ENCODE peak calls at places on chromosome 14, in five cellular contexts. J is right atrium auricular region, A is psoas muscle, D is heart left ventricle, K is left ventricle myocardium inferior. C is an unnamed sample. For H3K27me3, the result is how much of the 10 kb centered on the place peaks cover.

GRCh38 chr14:22668417-22668816 is 24.3 kb upstream of the OR6J1 start:
- DNase-seq in K (no peak), J (no peak), A (no peak), D (no peak), C (no peak)

GRCh38 chr14:32468955-32469354 is 139.9 kb downstream of the AKAP6 start:
- DNase-seq in K (no peak), A (no peak), J (no peak), D (no peak), C (no peak)

GRCh38 chr14:59275668-59276067 is 87.2 kb downstream of the DAAM1 start:
- DNase-seq in K (no peak), A (no peak), J (no peak), D (no peak), C (peak)

GRCh38 chr14:70641548-70642312 is at the start of gene TTC9:
- DNase-seq in A (peak), D (peak), J (no peak), K (peak), C (no peak)

GRCh38 chr14:102234331-102235264 is 70.4 kb downstream of the MOK start:
- DNase-seq in A (no peak), J (no peak), K (no peak), D (no peak), C (no peak)

GRCh38 chr14:67360469-67361206 is 510 bp downstream of the EIF2S1 start:
- DNase-seq in J (no peak), A (no peak), K (no peak), D (no peak), C (no peak)

GRCh38 chr14:65790185-65790815 is 377.8 kb downstream of the FUT8 start:
- DNase-seq in K (no peak), J (no peak), A (no peak), D (no peak), C (no peak)

GRCh38 chr14:75294649-75295033 is 16.0 kb downstream of the FOS start:
- DNase-seq in D (no peak), J (no peak), A (no peak), K (no peak), C (no peak)

GRCh38 chr14:95409472-95410307 is 90.0 kb upstream of the CLMN start:
- DNase-seq in D (no peak), K (no peak), A (no peak), J (no peak), C (no peak)

GRCh38 chr14:57085801-57086200 is 182.9 kb downstream of the EXOC5 start:
- DNase-seq in J (no peak), K (no peak), D (no peak), A (no peak), C (no peak)

GRCh38 chr14:77822741-77823140 is 22.8 kb downstream of the ADCK1 start:
- DNase-seq in A (no peak), J (no peak), D (no peak), K (no peak), C (no peak)

GRCh38 chr14:23125006-23125405 is 6.0 kb upstream of the CEBPE start:
- DNase-seq in J (no peak), D (no peak), K (no peak), A (no peak), C (no peak)

GRCh38 chr14:102363182-102363952 is 626 bp downstream of the TECPR2 start:
- DNase-seq in K (peak), D (peak), A (peak), J (peak), C (no peak)

GRCh38 chr14:97218713-97219355 is 421.7 kb downstream of the VRK1 start:
- DNase-seq in D (no peak), J (no peak), A (no peak), K (no peak), C (no peak)

GRCh38 chr14:77220246-77221017 is 38.8 kb downstream of the TMEM63C start:
- DNase-seq in K (no peak), D (no peak), J (no peak), A (no peak), C (no peak)

GRCh38 chr14:78403278-78403815 is 233.2 kb downstream of the NRXN3 start:
- DNase-seq in K (no peak), A (no peak), J (no peak), D (no peak), C (no peak)

GRCh38 chr14:105888151-105888550 is 361.8 kb downstream of the TMEM121 start:
- DNase-seq in D (no peak), J (no peak), K (no peak), A (no peak), C (no peak)

GRCh38 chr14:32319368-32320049 is 9.6 kb upstream of the AKAP6 start:
- DNase-seq in A (no peak), K (no peak), J (no peak), D (no peak), C (no peak)

GRCh38 chr14:31785574-31785973 is 224.4 kb downstream of the NUBPL start:
- DNase-seq in J (no peak), A (no peak), D (no peak), K (no peak), C (no peak)

GRCh38 chr14:39232554-39233415 is 930 bp upstream of the MIA2 start:
- DNase-seq in D (no peak), K (no peak), J (no peak), A (no peak), C (no peak)

GRCh38 chr14:25150934-25151790 is 101.2 kb upstream of the STXBP6 start:
- DNase-seq in D (no peak), K (no peak), J (no peak), A (no peak), C (peak)

GRCh38 chr14:89344871-89345270 is 72.2 kb downstream of the FOXN3 start:
- DNase-seq in K (no peak), D (no peak), A (no peak), J (no peak), C (no peak)

DNA sequence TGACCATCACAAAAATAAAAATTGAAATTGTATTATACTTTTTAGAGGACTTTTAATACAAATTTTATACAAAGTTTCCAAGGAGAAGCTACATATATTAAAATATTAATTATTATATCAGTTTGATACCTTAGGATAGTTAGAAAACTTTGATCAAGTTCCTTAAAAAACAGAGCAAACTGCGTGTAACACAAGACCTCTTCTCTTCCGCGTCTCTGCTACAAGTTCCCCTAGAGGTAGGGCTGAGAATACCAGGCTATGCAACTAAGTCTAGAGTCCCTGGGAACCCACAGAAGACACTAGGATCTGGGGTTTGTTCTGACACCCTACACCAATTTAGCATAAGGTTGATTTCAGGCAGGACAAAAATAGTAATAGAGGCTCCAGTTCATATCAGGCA is 319.0 kb downstream of the FOXG1 start:
- DNase-seq in D (no peak), K (no peak), J (no peak), A (no peak), C (no peak)
- TF ChIP-seq CTCF in D (no peak), K (no peak), J (peak), A (no peak), C (peak)

GRCh38 chr14:98941481-98941880 is 330.5 kb downstream of the BCL11B start:
- DNase-seq in K (no peak), D (no peak), A (no peak), J (no peak), C (no peak)

GRCh38 chr14:98945611-98946570 is 326.1 kb downstream of the BCL11B start:
- DNase-seq in D (no peak), K (no peak), J (no peak), A (no peak), C (no peak)

GRCh38 chr14:98944989-98945388 is 327.0 kb downstream of the BCL11B start:
- DNase-seq in A (no peak), K (no peak), J (no peak), D (no peak), C (no peak)

GRCh38 chr14:98940693-98941437 is 331.1 kb downstream of the BCL11B start:
- DNase-seq in J (no peak), K (no peak), D (no peak), A (no peak), C (no peak)

GRCh38 chr14:98943907-98944306 is 328.1 kb downstream of the BCL11B start:
- DNase-seq in D (no peak), K (no peak), J (no peak), A (no peak), C (no peak)
- H3K27me3 ChIP-seq in D (under half), K (half or more), J (under half), A (under half), C (under half)

DNA sequence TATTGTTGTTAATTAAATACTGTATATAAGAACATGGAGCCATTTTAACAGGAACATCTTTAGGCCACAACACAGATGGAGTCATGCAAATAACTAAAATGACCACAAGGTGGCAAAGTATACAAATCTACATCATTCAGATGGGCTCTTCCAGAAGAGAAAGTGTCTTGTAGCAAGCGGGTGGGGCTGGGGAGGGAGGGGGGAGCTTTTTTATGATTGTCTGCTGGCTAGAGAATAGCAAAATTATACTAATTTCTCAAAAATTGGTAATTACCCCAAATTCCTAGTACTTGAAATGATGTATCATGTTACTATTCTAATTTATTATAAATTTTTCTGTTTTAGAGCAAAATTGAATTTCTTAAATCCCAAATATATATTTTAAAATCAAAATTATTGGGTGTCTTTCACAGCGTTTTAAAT is 378.7 kb downstream of the PRKD1 start:
- DNase-seq in J (no peak), D (no peak), A (no peak), K (no peak), C (peak)
- TF ChIP-seq CTCF in J (peak), D (peak), A (peak), K (peak), C (peak)

GRCh38 chr14:36522347-36522971 is 2.4 kb upstream of the NKX2-1 start:
- DNase-seq in J (no peak), A (no peak), D (no peak), K (no peak), C (no peak)

GRCh38 chr14:36522972-36523685 is 3.1 kb upstream of the NKX2-1 start:
- DNase-seq in J (no peak), A (no peak), D (no peak), K (no peak), C (no peak)

GRCh38 chr14:36519431-36520321 is at the start of gene NKX2-1:
- DNase-seq in A (no peak), D (no peak), J (no peak), K (no peak), C (no peak)

GRCh38 chr14:36520601-36521525 is 831 bp upstream of the NKX2-1 start:
- DNase-seq in K (no peak), A (no peak), D (no peak), J (no peak), C (no peak)

GRCh38 chr14:36521598-36522345 is 1.7 kb upstream of the NKX2-1 start:
- DNase-seq in K (no peak), A (no peak), D (no peak), J (no peak), C (no peak)
- H3K27me3 ChIP-seq in K (half or more), A (under half), D (half or more), J (under half), C (under half)

DNA sequence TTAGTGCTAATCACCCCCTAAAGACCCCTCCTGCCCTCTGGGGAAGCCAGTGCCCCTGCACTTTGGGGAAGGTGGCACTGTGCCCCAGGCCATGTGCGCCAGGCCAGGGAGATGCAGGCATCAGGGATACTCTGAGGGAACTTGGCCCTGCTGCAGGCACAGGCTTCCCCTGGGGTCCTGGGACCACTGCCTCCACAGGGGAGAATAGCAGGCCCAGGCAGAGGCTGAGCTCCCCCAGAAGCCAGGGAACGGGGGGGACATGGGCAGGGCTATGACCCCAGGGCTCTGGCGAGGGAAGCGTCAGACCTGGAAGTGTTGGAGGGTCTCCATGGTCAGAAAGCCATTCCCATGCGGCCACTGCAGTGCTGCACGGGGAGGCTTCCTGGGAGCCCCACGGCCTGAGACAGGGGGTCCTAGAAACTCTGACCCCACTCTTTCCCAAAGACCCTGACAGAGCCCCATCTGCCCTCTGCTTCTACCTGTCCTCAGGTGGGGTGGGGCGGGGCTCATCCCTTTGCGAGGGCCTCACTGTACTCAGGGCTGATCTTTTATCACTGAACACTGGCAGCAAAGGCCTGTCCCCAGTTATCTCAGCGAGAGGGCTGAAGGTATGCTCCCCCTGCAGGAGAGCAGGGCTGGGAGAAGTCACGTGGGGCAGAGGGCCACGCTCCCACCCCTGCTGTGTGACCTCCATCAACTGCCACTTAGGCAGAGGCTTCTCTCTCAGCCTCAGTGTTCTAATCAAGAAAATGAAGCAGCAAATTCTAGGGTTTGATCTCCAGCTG is 160.0 kb downstream of the CALM1 start:
- DNase-seq in K (no peak), A (peak), J (no peak), D (no peak), C (no peak)
- TF ChIP-seq CTCF in K (no peak), A (no peak), J (no peak), D (no peak), C (no peak)

GRCh38 chr14:64659366-64659765 is 44.9 kb upstream of the PLEKHG3 start:
- DNase-seq in A (no peak), J (no peak), D (no peak), K (no peak), C (no peak)
- H3K27me3 ChIP-seq in A (under half), J (under half), D (under half), K (under half), C (under half)

GRCh38 chr14:47332099-47332498 is 343.3 kb downstream of the MDGA2 start:
- DNase-seq in J (no peak), D (no peak), K (no peak), A (no peak), C (no peak)

DNA sequence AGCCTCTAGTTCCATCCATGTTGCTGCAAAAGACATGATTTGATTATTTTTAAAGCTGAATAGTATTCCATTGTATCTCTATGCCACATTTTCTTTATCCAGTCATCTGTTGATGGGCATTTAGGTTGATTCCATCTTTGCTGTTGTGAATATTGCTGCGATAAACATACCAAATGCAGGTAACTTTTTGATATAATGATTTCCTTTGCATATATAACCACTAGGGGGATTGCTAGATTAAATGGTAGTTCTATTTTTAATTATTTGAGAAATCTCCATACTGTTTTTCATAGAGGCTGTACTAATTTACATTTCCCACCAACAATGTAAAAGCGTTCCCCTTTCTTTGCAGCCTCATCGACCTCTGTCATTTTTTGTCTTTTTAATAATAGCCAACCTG is 342.5 kb downstream of the MDGA2 start:
- DNase-seq in J (no peak), A (no peak), K (no peak), D (no peak), C (no peak)
- TF ChIP-seq CTCF in J (peak), A (no peak), K (no peak), D (peak), C (no peak)

DNA sequence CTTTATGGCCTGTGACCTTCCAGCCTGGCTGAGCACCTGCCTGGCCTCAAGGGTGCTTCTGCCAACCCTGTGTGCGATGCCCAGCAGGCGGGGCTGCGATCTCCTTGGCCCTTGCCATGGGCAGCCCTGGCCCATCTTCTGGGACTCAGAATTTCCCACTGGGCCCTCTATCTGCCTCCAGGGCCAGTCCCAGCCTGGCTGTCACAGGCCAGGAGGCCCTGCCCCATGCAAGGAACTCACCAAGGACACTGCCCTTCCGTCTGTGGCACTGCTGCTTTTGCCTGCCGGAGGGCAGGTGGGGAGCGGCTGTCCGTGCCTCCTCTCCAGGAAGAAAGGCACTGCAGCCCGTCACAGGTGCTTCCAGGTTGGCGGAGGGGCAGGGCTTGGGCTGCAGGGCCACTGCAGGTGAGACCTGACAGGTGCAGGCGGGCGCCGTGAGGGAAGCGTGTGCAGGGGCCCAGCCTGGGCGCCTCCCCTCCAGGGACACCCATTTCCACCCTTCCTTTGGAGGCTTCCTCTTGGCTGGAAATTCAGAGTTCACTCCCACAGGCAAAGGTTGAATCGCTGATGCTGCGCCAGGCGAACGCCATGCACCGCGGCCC is 177.8 kb downstream of the KIF26A start:
- DNase-seq in D (no peak), J (no peak), K (no peak), A (peak), C (no peak)
- H3K27me3 ChIP-seq in D (under half), J (under half), K (under half), A (under half), C (under half)